ENCODE peak calls at places on chromosomes 13 and 19, in five cellular contexts. L is AG10803, H is type B pancreatic cell, F is A549, C is progenitor cell of endocrine pancreas. W is an unnamed sample.

GRCh38 chr13:49373699-49374098 is 70.2 kb downstream of the CAB39L start:
- DNase-seq in L (no peak), H (no peak), F (no peak), C (no peak), W (no peak)

GRCh38 chr13:36912983-36913382 is 7.1 kb downstream of the SMAD9 start:
- DNase-seq in L (no peak), H (no peak), F (no peak), C (no peak), W (no peak)

GRCh38 chr13:20826810-20827560 is 53.2 kb upstream of the EEF1AKMT1 start:
- DNase-seq in L (peak), H (no peak), F (no peak), C (no peak), W (peak)

GRCh38 chr13:40120781-40121180 is 465.3 kb downstream of the COG6 start:
- DNase-seq in L (peak), H (no peak), F (no peak), C (no peak), W (peak)

GRCh38 chr13:110576736-110577476 is 15.4 kb upstream of the RAB20 start:
- DNase-seq in L (no peak), H (no peak), F (no peak), C (no peak), W (no peak)

GRCh38 chr13:34748078-34748477 is 194.0 kb upstream of the NBEA start:
- DNase-seq in L (peak), H (no peak), F (no peak), C (no peak), W (no peak)

GRCh38 chr13:26010487-26011207 is 41.2 kb downstream of the SHISA2 start:
- DNase-seq in L (no peak), H (no peak), F (no peak), C (no peak), W (no peak)

GRCh38 chr13:113653264-113654174 is 4.5 kb downstream of the ATP4B start:
- DNase-seq in L (no peak), H (peak), F (no peak), C (no peak), W (no peak)

GRCh38 chr13:21522130-21522529 is 63.0 kb upstream of the ZDHHC20 start:
- DNase-seq in L (no peak), H (no peak), F (no peak), C (no peak), W (no peak)

GRCh38 chr13:36082396-36082795 is 48.8 kb downstream of the DCLK1 start:
- DNase-seq in L (no peak), H (no peak), F (no peak), C (no peak), W (no peak)

GRCh38 chr19:39924389-39924788 is 10.0 kb downstream of the FCGBP start:
- DNase-seq in L (no peak), H (peak), F (no peak), C (no peak), W (no peak)

GRCh38 chr13:99909836-99910619 is 61.5 kb downstream of the ZIC5 start:
- DNase-seq in L (no peak), H (no peak), F (no peak), C (no peak), W (no peak)

GRCh38 chr13:107141767-107142166 is 573.8 kb upstream of the ARGLU1 start:
- DNase-seq in L (no peak), H (no peak), F (no peak), C (no peak), W (no peak)

GRCh38 chr19:21398851-21399250 is 1.9 kb downstream of the ZNF493 start:
- DNase-seq in L (peak), H (no peak), F (no peak), C (no peak), W (no peak)

GRCh38 chr13:102033719-102034446 is 368.0 kb downstream of the FGF14 start:
- DNase-seq in L (no peak), H (no peak), F (no peak), C (no peak), W (no peak)

GRCh38 chr19:47221890-47222289 is 9.1 kb downstream of the BBC3 start:
- DNase-seq in L (no peak), H (no peak), F (no peak), C (no peak), W (no peak)

GRCh38 chr13:45909089-45909488 is 57.5 kb upstream of the SIAH3 start:
- DNase-seq in L (no peak), H (no peak), F (no peak), C (no peak), W (no peak)
- TF ChIP-seq CTCF in L (no peak), H (no peak), F (no peak), C (no peak), W (no peak)

DNA sequence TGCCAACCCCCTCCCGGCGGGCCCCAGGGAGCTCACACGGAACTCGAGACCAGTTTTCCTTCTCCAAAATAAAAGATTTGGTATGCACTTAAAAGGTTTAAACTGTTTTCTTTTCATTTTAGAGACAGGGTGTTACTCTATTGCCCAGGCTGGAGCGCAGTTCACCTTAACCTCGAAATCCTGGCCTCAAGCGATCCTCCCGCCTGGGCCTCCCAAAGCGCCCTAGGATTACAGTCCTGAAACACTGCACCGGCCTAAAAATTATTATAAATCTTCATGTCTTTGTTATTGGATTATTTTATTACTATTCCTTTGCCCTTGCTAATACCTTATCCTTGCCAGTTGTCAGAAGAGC is 553 bp upstream of the SLC7A1 start:
- DNase-seq in L (no peak), H (no peak), F (no peak), C (no peak), W (no peak)
- TF ChIP-seq CTCF in L (no peak), H (no peak), F (no peak), C (peak), W (no peak)

DNA sequence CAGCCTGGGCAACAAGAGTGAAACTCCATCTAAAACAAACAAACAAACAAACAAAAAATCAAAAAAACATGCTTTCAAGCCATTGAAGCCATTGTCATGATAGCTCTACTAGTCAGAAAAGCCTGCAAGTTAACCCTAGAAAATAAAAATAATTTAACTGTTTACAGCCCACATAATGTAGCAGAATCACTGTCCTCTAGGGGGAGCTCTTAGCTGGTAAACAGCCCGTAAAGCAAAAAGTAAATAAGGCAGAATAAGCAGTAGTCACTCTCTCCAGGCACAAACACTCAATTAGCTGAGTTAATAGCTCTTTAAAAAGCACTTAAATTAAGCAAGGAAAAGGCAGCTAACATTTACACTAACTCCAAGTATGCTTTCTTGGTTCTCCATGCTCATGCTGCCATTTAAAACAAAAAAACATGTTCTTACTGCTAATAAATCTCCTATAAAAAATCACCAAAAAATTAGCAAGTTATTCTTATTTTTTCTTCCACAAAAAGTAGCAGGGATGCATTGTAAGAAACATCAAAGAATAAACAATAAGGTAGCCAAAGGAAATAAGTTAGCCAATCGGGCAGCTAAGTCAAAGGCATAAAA is 11.3 kb downstream of the LILRB4 start:
- DNase-seq in L (peak), H (no peak), F (peak), C (no peak), W (peak)
- TF ChIP-seq CTCF in L (peak), H (peak), F (peak), C (peak), W (peak)

GRCh38 chr13:98794498-98794897 is 42.0 kb upstream of the SLC15A1 start:
- DNase-seq in L (no peak), H (peak), F (no peak), C (no peak), W (no peak)
- TF ChIP-seq CTCF in L (no peak), H (no peak), F (no peak), C (no peak), W (peak)

GRCh38 chr19:54189020-54189667 is at the start of gene MBOAT7:
- DNase-seq in L (no peak), H (no peak), F (no peak), C (peak), W (no peak)
- TF ChIP-seq CTCF in L (no peak), H (peak), F (peak), C (peak), W (peak)

DNA sequence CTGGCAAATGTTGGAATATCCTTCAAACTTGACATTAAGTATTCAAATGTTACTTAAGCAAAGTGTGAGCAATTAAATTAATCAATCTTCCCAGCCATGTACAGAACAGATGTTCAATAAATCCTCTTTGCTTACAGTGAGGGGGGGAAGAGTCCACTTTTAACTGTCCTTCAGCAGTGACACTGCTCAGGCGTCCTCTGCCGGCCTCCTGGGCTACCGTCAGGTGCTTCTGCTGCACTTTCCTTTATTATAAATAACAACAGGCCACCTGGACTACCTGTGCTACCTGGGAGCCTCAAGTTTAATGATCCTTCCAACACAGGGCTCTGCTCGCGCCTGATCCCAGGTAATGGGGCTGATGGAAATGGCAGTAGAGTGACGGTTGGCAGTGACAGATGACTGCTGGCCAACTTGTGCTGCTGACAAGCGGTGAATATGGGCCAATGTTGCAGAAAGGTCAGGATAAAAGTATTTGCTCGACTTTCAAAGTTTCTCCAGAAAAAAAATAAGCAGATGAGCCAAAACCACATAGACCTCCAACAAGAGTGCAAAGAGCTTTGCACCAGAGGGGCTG is 460.0 kb upstream of the ZNF507 start:
- DNase-seq in L (no peak), H (no peak), F (no peak), C (no peak), W (no peak)
- TF ChIP-seq CTCF in L (no peak), H (no peak), F (no peak), C (no peak), W (no peak)

W was measured in HFFc6.